ENCODE peak calls at places on chromosome 16, in five cellular contexts. One of them, this sample, is unnamed.

GRCh38 chr16:22420606-22421135 is 46.3 kb upstream of the CDR2 start:
- DNase-seq in naive thymus-derived CD4-positive, alpha-beta T cell: no peak
- DNase-seq in aorta: no peak
- DNase-seq in hypothalamus: no peak
- DNase-seq in PC-9: no peak
- DNase-seq in this sample: no peak

GRCh38 chr16:48609453-48610023 is 442 bp downstream of the N4BP1 start:
- DNase-seq in naive thymus-derived CD4-positive, alpha-beta T cell: peak
- DNase-seq in aorta: peak
- DNase-seq in hypothalamus: peak
- DNase-seq in PC-9: no peak
- DNase-seq in this sample: no peak

GRCh38 chr16:27640277-27640600 is 90.3 kb downstream of the KATNIP start:
- DNase-seq in naive thymus-derived CD4-positive, alpha-beta T cell: no peak
- DNase-seq in aorta: no peak
- DNase-seq in hypothalamus: no peak
- DNase-seq in PC-9: peak
- DNase-seq in this sample: no peak

GRCh38 chr16:49382916-49383315 is 9.3 kb downstream of the C16orf78 start:
- DNase-seq in naive thymus-derived CD4-positive, alpha-beta T cell: no peak
- DNase-seq in aorta: no peak
- DNase-seq in hypothalamus: no peak
- DNase-seq in PC-9: no peak
- DNase-seq in this sample: no peak

GRCh38 chr16:86215979-86216585 is 294.2 kb upstream of the FOXF1 start:
- DNase-seq in naive thymus-derived CD4-positive, alpha-beta T cell: no peak
- DNase-seq in aorta: no peak
- DNase-seq in hypothalamus: no peak
- DNase-seq in PC-9: no peak
- DNase-seq in this sample: no peak

GRCh38 chr16:24539850-24540484 is 601 bp downstream of the RBBP6 start:
- DNase-seq in naive thymus-derived CD4-positive, alpha-beta T cell: peak
- DNase-seq in aorta: peak
- DNase-seq in hypothalamus: peak
- DNase-seq in PC-9: peak
- DNase-seq in this sample: no peak

GRCh38 chr16:87490091-87490798 is 2.6 kb downstream of the ZCCHC14 start:
- DNase-seq in naive thymus-derived CD4-positive, alpha-beta T cell: peak
- DNase-seq in aorta: no peak
- DNase-seq in hypothalamus: no peak
- DNase-seq in PC-9: no peak
- DNase-seq in this sample: no peak

GRCh38 chr16:85809645-85810044 is 10.2 kb downstream of the COX4I1 start:
- DNase-seq in naive thymus-derived CD4-positive, alpha-beta T cell: no peak
- DNase-seq in aorta: no peak
- DNase-seq in hypothalamus: no peak
- DNase-seq in PC-9: no peak
- DNase-seq in this sample: no peak

GRCh38 chr16:81945665-81946064 is 65.6 kb downstream of the SDR42E1 start:
- DNase-seq in naive thymus-derived CD4-positive, alpha-beta T cell: no peak
- DNase-seq in aorta: no peak
- DNase-seq in hypothalamus: no peak
- DNase-seq in PC-9: no peak
- DNase-seq in this sample: no peak

GRCh38 chr16:72367841-72368240 is 195.9 kb upstream of the PMFBP1 start:
- DNase-seq in naive thymus-derived CD4-positive, alpha-beta T cell: no peak
- DNase-seq in aorta: no peak
- DNase-seq in hypothalamus: no peak
- DNase-seq in PC-9: no peak
- DNase-seq in this sample: no peak

GRCh38 chr16:78072275-78072674 is 27.2 kb upstream of the WWOX start:
- DNase-seq in naive thymus-derived CD4-positive, alpha-beta T cell: no peak
- DNase-seq in aorta: no peak
- DNase-seq in hypothalamus: no peak
- DNase-seq in PC-9: no peak
- DNase-seq in this sample: no peak

GRCh38 chr16:17370233-17371013 is 100.3 kb downstream of the XYLT1 start:
- DNase-seq in naive thymus-derived CD4-positive, alpha-beta T cell: no peak
- DNase-seq in aorta: no peak
- DNase-seq in hypothalamus: no peak
- DNase-seq in PC-9: no peak
- DNase-seq in this sample: no peak

GRCh38 chr16:89552329-89552728 is 8.2 kb upstream of the RPL13 start:
- DNase-seq in naive thymus-derived CD4-positive, alpha-beta T cell: no peak
- DNase-seq in aorta: no peak
- DNase-seq in hypothalamus: no peak
- DNase-seq in PC-9: no peak
- DNase-seq in this sample: no peak

GRCh38 chr16:48498761-48499600 is 111.0 kb downstream of the N4BP1 start:
- DNase-seq in naive thymus-derived CD4-positive, alpha-beta T cell: no peak
- DNase-seq in aorta: peak
- DNase-seq in hypothalamus: no peak
- DNase-seq in PC-9: peak
- DNase-seq in this sample: peak

GRCh38 chr16:89658221-89658879 is 714 bp downstream of the SPATA33 start:
- DNase-seq in naive thymus-derived CD4-positive, alpha-beta T cell: no peak
- DNase-seq in aorta: no peak
- DNase-seq in hypothalamus: no peak
- DNase-seq in PC-9: no peak
- DNase-seq in this sample: no peak

This sample was measured in fibroblast of the conjunctiva.